ENCODE peak calls at places on chromosomes 4 and X, in ten cellular contexts. W is upper lobe of left lung; L is memory B cell; F is stimulated activated CD4-positive, alpha-beta T cell treated with anti-CD3 and anti-CD28 coated beads, Interleukin-4, amount 100 ng/mL, for 48 hours; P is EH; O is neural progenitor cell; C is fibroblast of lung; U is Right ventricle myocardium superior; A is upper lobe of right lung; T is suprapubic skin. M is an unnamed sample.

GRCh38 chrX:13667940-13668339 is 15.0 kb downstream of the TCEANC start:
- DNase-seq in T (no peak), F (no peak), A (no peak), L (no peak), P (no peak), O (no peak), U (no peak), W (no peak), C (no peak), M (no peak)

GRCh38 chr4:110586137-110586850 is 36.6 kb downstream of the PITX2 start:
- DNase-seq in O (peak), P (peak), F (no peak), W (no peak), A (no peak), U (no peak), T (no peak), L (no peak), C (peak), M (peak)

GRCh38 chrX:134622813-134623185 is 35.5 kb downstream of the PLAC1 start:
- DNase-seq in P (peak), A (no peak), U (no peak), T (no peak), W (no peak), C (peak), F (no peak), L (no peak), O (no peak), M (no peak)

GRCh38 chr4:100016191-100016590 is 66.1 kb upstream of the H2AZ1 start:
- DNase-seq in W (no peak), T (no peak), U (no peak), F (no peak), O (no peak), L (no peak), A (no peak), P (peak), C (peak), M (peak)

GRCh38 chr4:139084425-139085093 is 69.0 kb downstream of the NOCT start:
- DNase-seq in W (no peak), P (no peak), O (no peak), A (no peak), F (no peak), U (no peak), L (peak), T (no peak), C (no peak), M (no peak)

GRCh38 chr4:8639777-8640720 is 47.5 kb downstream of the CPZ start:
- DNase-seq in T (peak), L (no peak), A (peak), C (no peak), O (no peak), P (no peak), F (no peak), U (peak), W (peak), M (no peak)

GRCh38 chr4:2009651-2010233 is 968 bp upstream of the NELFA start:
- DNase-seq in W (peak), U (peak), O (peak), A (peak), L (peak), F (peak), T (peak), P (peak), C (peak), M (peak)

GRCh38 chr4:123661080-123661737 is 264.6 kb downstream of the SPRY1 start:
- DNase-seq in O (no peak), F (no peak), U (no peak), T (no peak), L (no peak), C (peak), W (no peak), A (no peak), P (peak), M (no peak)

GRCh38 chr4:57320880-57321279 is 210.7 kb upstream of the IGFBP7 start:
- DNase-seq in F (no peak), T (no peak), C (no peak), U (no peak), W (no peak), O (no peak), L (no peak), P (no peak), A (no peak), M (no peak)

GRCh38 chrX:13937370-13938052 is 92.2 kb downstream of the GEMIN8 start:
- DNase-seq in U (no peak), A (no peak), W (no peak), O (peak), C (peak), P (peak), T (no peak), L (no peak), F (no peak), M (peak)

GRCh38 chr4:8732092-8732491 is 139.5 kb downstream of the CPZ start:
- DNase-seq in O (no peak), A (peak), P (no peak), L (no peak), C (no peak), U (no peak), W (no peak), F (no peak), T (no peak), M (no peak)